ENCODE peak calls at places on chromosome X, in seven cellular contexts. One of them, this sample, is unnamed.
A peak's percentile ranks its signal among the peaks of the same experiment; 100 is the strongest.

GRCh38 chrX:49230500-49231232 is 2.5 kb downstream of the CACNA1F start:
- DNase-seq in OCI-LY7: no peak
- DNase-seq in GM23338: peak; percentile 84
- DNase-seq in HCT116: no peak
- DNase-seq in mammary epithelial cell: no peak
- DNase-seq in neural progenitor cell: peak; percentile 72
- DNase-seq in mesenchymal stem cell: no peak
- DNase-seq in this sample: no peak

GRCh38 chrX:49308604-49309269 is 5.3 kb downstream of the GAGE10 start:
- DNase-seq in OCI-LY7: no peak
- DNase-seq in GM23338: no peak
- DNase-seq in HCT116: no peak
- DNase-seq in mammary epithelial cell: peak; percentile 4
- DNase-seq in neural progenitor cell: no peak
- DNase-seq in mesenchymal stem cell: peak; percentile 14
- DNase-seq in this sample: no peak

GRCh38 chrX:23513121-23513520 is 154.2 kb upstream of the PRDX4 start:
- DNase-seq in OCI-LY7: no peak
- DNase-seq in GM23338: peak; percentile 70
- DNase-seq in HCT116: no peak
- DNase-seq in mammary epithelial cell: no peak
- DNase-seq in neural progenitor cell: peak; percentile 11
- DNase-seq in mesenchymal stem cell: no peak
- DNase-seq in this sample: no peak

GRCh38 chrX:136780241-136780640 is 491 bp downstream of the ARHGEF6 start:
- DNase-seq in OCI-LY7: no peak
- DNase-seq in GM23338: no peak
- DNase-seq in HCT116: no peak
- DNase-seq in mammary epithelial cell: no peak
- DNase-seq in neural progenitor cell: no peak
- DNase-seq in mesenchymal stem cell: no peak
- DNase-seq in this sample: no peak

GRCh38 chrX:149002320-149002719 is 501.9 kb downstream of the AFF2 start:
- DNase-seq in OCI-LY7: no peak
- DNase-seq in GM23338: no peak
- DNase-seq in HCT116: no peak
- DNase-seq in mammary epithelial cell: no peak
- DNase-seq in neural progenitor cell: no peak
- DNase-seq in mesenchymal stem cell: no peak
- DNase-seq in this sample: no peak

GRCh38 chrX:151736685-151737084 is 2.1 kb downstream of the CNGA2 start:
- DNase-seq in OCI-LY7: no peak
- DNase-seq in GM23338: no peak
- DNase-seq in HCT116: no peak
- DNase-seq in mammary epithelial cell: no peak
- DNase-seq in neural progenitor cell: no peak
- DNase-seq in mesenchymal stem cell: no peak
- DNase-seq in this sample: no peak

GRCh38 chrX:49915352-49916222 is 6.8 kb upstream of the CLCN5 start:
- DNase-seq in OCI-LY7: peak; percentile 57
- DNase-seq in GM23338: peak; percentile 59
- DNase-seq in HCT116: peak; percentile 40
- DNase-seq in mammary epithelial cell: peak; percentile 43
- DNase-seq in neural progenitor cell: peak; percentile 61
- DNase-seq in mesenchymal stem cell: peak; percentile 48
- DNase-seq in this sample: peak; percentile 21

GRCh38 chrX:49155900-49156837 is 6.4 kb upstream of the MAGIX start:
- DNase-seq in OCI-LY7: peak; percentile 86
- DNase-seq in GM23338: peak; percentile 91
- DNase-seq in HCT116: peak; percentile 51
- DNase-seq in mammary epithelial cell: peak; percentile 78
- DNase-seq in neural progenitor cell: peak; percentile 88
- DNase-seq in mesenchymal stem cell: peak; percentile 91
- DNase-seq in this sample: peak; percentile 79

GRCh38 chrX:131724292-131724691 is 180.4 kb downstream of the OR13H1 start:
- DNase-seq in OCI-LY7: no peak
- DNase-seq in GM23338: no peak
- DNase-seq in HCT116: no peak
- DNase-seq in mammary epithelial cell: no peak
- DNase-seq in neural progenitor cell: no peak
- DNase-seq in mesenchymal stem cell: no peak
- DNase-seq in this sample: no peak
- H2AFZ ChIP-seq in OCI-LY7: no peak overlapping the region
- H2AFZ ChIP-seq in GM23338: no peak overlapping the region
- H2AFZ ChIP-seq in HCT116: no peak overlapping the region
- H2AFZ ChIP-seq in mammary epithelial cell: no peak overlapping the region
- H2AFZ ChIP-seq in neural progenitor cell: no peak overlapping the region
- H2AFZ ChIP-seq in mesenchymal stem cell: no peak overlapping the region
- H2AFZ ChIP-seq in this sample: no peak overlapping the region

DNA sequence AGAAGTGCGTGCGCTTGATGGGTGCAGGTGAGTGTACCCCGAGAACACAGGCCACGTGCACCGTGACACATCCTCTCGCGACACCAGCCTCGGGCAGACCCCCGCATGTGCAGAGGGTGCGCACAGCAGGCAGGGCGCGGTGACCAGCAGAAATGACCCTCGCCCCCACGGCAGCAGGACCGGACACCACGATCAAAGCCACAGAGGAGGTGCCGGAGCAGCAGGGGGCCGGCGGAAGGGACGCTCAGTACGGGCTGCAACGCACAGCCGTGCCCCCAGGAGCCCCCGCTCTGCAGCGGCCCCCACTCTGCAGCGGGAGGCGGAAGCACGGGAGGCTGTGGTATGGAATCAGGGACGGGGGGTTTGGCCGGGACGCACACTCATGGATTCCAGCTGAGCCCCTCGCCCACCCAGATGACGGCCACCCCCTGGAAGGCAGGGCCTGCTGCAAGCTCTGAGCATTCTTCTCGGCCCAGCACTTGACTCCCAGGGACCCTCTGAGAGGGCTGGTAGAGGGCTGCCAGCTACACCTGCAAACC is 17.1 kb downstream of the PPP2R3B start:
- DNase-seq in OCI-LY7: no peak
- DNase-seq in GM23338: no peak
- DNase-seq in HCT116: no peak
- DNase-seq in mammary epithelial cell: no peak
- DNase-seq in neural progenitor cell: no peak
- DNase-seq in mesenchymal stem cell: no peak
- DNase-seq in this sample: no peak
- H3K27ac ChIP-seq in OCI-LY7: peak overlapping the region; percentile 89
- H3K27ac ChIP-seq in GM23338: peak overlapping the region; percentile 89
- H3K27ac ChIP-seq in HCT116: no peak overlapping the region
- H3K27ac ChIP-seq in mammary epithelial cell: no peak overlapping the region
- H3K27ac ChIP-seq in neural progenitor cell: no peak overlapping the region
- H3K27ac ChIP-seq in mesenchymal stem cell: no peak overlapping the region
- H3K27ac ChIP-seq in this sample: no peak overlapping the region

GRCh38 chrX:125497667-125498066 is 178.0 kb downstream of the TEX13C start:
- DNase-seq in OCI-LY7: no peak
- DNase-seq in GM23338: no peak
- DNase-seq in HCT116: no peak
- DNase-seq in mammary epithelial cell: no peak
- DNase-seq in neural progenitor cell: no peak
- DNase-seq in mesenchymal stem cell: no peak
- DNase-seq in this sample: no peak
- H2AFZ ChIP-seq in OCI-LY7: no peak overlapping the region
- H2AFZ ChIP-seq in GM23338: no peak overlapping the region
- H2AFZ ChIP-seq in HCT116: no peak overlapping the region
- H2AFZ ChIP-seq in mammary epithelial cell: no peak overlapping the region
- H2AFZ ChIP-seq in neural progenitor cell: no peak overlapping the region
- H2AFZ ChIP-seq in mesenchymal stem cell: no peak overlapping the region
- H2AFZ ChIP-seq in this sample: no peak overlapping the region

GRCh38 chrX:133081990-133082389 is 14.9 kb downstream of the USP26 start:
- DNase-seq in OCI-LY7: no peak
- DNase-seq in GM23338: no peak
- DNase-seq in HCT116: no peak
- DNase-seq in mammary epithelial cell: no peak
- DNase-seq in neural progenitor cell: no peak
- DNase-seq in mesenchymal stem cell: no peak
- DNase-seq in this sample: no peak

GRCh38 chrX:133083899-133084298 is 13.0 kb downstream of the USP26 start:
- DNase-seq in OCI-LY7: no peak
- DNase-seq in GM23338: no peak
- DNase-seq in HCT116: no peak
- DNase-seq in mammary epithelial cell: no peak
- DNase-seq in neural progenitor cell: no peak
- DNase-seq in mesenchymal stem cell: no peak
- DNase-seq in this sample: no peak

GRCh38 chrX:133089411-133089810 is 7.5 kb downstream of the USP26 start:
- DNase-seq in OCI-LY7: no peak
- DNase-seq in GM23338: no peak
- DNase-seq in HCT116: no peak
- DNase-seq in mammary epithelial cell: peak; percentile 44
- DNase-seq in neural progenitor cell: no peak
- DNase-seq in mesenchymal stem cell: no peak
- DNase-seq in this sample: no peak

GRCh38 chrX:133090410-133090809 is 6.5 kb downstream of the USP26 start:
- DNase-seq in OCI-LY7: no peak
- DNase-seq in GM23338: no peak
- DNase-seq in HCT116: no peak
- DNase-seq in mammary epithelial cell: peak; percentile 32
- DNase-seq in neural progenitor cell: no peak
- DNase-seq in mesenchymal stem cell: no peak
- DNase-seq in this sample: no peak

DNA sequence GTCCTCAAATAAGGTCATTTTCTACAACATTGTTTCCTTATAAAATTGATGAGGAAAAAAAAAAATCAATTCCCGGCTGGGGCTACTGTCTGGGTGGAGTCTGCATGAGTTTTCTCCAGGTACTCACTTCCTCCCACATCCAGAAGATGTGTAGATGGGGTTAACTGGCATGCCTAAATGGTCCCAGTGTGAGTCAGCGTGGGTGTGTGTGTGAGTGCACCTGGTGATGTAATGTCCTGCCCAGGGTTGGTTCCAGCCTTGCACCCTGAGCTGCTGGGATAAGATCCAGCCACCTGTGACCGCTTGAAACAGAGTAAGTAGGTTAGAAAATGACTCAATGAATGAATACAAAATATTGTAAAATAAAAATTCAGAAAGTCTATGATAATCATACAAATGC is 11.1 kb downstream of the USP26 start:
- DNase-seq in OCI-LY7: no peak
- DNase-seq in GM23338: no peak
- DNase-seq in HCT116: no peak
- DNase-seq in mammary epithelial cell: peak; percentile 83
- DNase-seq in neural progenitor cell: no peak
- DNase-seq in mesenchymal stem cell: no peak
- DNase-seq in this sample: no peak
- H3K27ac ChIP-seq in OCI-LY7: no peak overlapping the region
- H3K27ac ChIP-seq in GM23338: no peak overlapping the region
- H3K27ac ChIP-seq in HCT116: no peak overlapping the region
- H3K27ac ChIP-seq in mammary epithelial cell: no peak overlapping the region
- H3K27ac ChIP-seq in neural progenitor cell: no peak overlapping the region
- H3K27ac ChIP-seq in mesenchymal stem cell: no peak overlapping the region
- H3K27ac ChIP-seq in this sample: no peak overlapping the region

GRCh38 chrX:31266172-31267076 is 194.6 kb upstream of the FTHL17 start:
- DNase-seq in OCI-LY7: peak; percentile 68
- DNase-seq in GM23338: peak; percentile 60
- DNase-seq in HCT116: no peak
- DNase-seq in mammary epithelial cell: peak; percentile 43
- DNase-seq in neural progenitor cell: peak; percentile 75
- DNase-seq in mesenchymal stem cell: peak; percentile 50
- DNase-seq in this sample: no peak
- H2AFZ ChIP-seq in OCI-LY7: peak overlapping the region; percentile 74
- H2AFZ ChIP-seq in GM23338: no peak overlapping the region
- H2AFZ ChIP-seq in HCT116: no peak overlapping the region
- H2AFZ ChIP-seq in mammary epithelial cell: peak overlapping the region; percentile 76
- H2AFZ ChIP-seq in neural progenitor cell: peak overlapping the region; percentile 63
- H2AFZ ChIP-seq in mesenchymal stem cell: no peak overlapping the region
- H2AFZ ChIP-seq in this sample: peak overlapping the region; percentile 75

GRCh38 chrX:44972132-44972531 is 99.1 kb downstream of the KDM6A start:
- DNase-seq in OCI-LY7: no peak
- DNase-seq in GM23338: no peak
- DNase-seq in HCT116: no peak
- DNase-seq in mammary epithelial cell: no peak
- DNase-seq in neural progenitor cell: no peak
- DNase-seq in mesenchymal stem cell: no peak
- DNase-seq in this sample: no peak
- H3K27ac ChIP-seq in OCI-LY7: no peak overlapping the region
- H3K27ac ChIP-seq in GM23338: no peak overlapping the region
- H3K27ac ChIP-seq in HCT116: no peak overlapping the region
- H3K27ac ChIP-seq in mammary epithelial cell: no peak overlapping the region
- H3K27ac ChIP-seq in neural progenitor cell: no peak overlapping the region
- H3K27ac ChIP-seq in mesenchymal stem cell: no peak overlapping the region
- H3K27ac ChIP-seq in this sample: no peak overlapping the region

DNA sequence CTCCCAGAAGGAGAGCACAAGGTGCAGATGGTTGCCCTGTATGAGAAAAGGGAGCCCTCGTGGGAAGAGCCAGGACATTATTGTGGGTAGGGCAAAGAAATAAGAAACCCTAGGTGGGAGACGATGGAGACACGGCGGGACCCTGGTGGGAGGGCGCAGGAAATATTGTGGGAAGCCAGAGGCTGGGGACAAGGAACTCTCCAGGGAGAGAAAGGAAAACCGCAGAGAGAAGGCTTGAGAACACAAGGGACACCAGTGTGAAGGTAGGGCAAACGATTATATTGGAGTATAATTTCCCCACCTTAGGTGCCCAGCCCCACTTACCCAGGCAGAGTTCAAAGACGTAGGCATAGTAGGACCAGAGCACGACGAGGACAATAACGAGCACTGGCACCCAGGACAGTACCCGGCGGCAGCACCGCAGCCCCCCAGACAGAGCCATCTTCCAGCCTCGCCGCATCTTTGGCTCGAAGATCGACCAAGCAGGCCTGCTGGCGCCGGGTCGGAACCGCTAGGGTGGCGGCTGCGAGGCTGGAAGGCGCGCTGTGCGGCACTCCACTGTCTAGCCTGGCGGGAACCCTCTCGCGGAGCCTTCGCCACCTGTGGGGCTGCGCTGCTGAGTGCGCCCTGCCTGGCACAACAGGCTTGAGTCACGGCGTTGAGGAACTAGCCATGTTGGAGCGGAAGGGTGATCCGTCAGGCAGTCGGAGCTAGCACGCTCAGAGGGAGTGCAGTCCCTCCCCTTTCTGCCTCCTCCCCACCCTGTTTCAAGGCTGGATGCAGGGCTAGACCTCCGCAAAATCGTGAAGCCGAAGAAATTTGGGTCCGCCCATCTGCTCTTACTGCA is at the start of gene ZDHHC15:
- DNase-seq in OCI-LY7: no peak
- DNase-seq in GM23338: peak; percentile 73
- DNase-seq in HCT116: no peak
- DNase-seq in mammary epithelial cell: no peak
- DNase-seq in neural progenitor cell: peak; percentile 65
- DNase-seq in mesenchymal stem cell: no peak
- DNase-seq in this sample: peak; percentile 45
- H2AFZ ChIP-seq in OCI-LY7: no peak within 1 kb of the TSS
- H2AFZ ChIP-seq in GM23338: peak within 1 kb of the TSS; percentile 90
- H2AFZ ChIP-seq in HCT116: no peak within 1 kb of the TSS
- H2AFZ ChIP-seq in mammary epithelial cell: peak within 1 kb of the TSS; percentile 85
- H2AFZ ChIP-seq in neural progenitor cell: peak within 1 kb of the TSS; percentile 85
- H2AFZ ChIP-seq in mesenchymal stem cell: no peak within 1 kb of the TSS
- H2AFZ ChIP-seq in this sample: peak within 1 kb of the TSS; percentile 80

DNA sequence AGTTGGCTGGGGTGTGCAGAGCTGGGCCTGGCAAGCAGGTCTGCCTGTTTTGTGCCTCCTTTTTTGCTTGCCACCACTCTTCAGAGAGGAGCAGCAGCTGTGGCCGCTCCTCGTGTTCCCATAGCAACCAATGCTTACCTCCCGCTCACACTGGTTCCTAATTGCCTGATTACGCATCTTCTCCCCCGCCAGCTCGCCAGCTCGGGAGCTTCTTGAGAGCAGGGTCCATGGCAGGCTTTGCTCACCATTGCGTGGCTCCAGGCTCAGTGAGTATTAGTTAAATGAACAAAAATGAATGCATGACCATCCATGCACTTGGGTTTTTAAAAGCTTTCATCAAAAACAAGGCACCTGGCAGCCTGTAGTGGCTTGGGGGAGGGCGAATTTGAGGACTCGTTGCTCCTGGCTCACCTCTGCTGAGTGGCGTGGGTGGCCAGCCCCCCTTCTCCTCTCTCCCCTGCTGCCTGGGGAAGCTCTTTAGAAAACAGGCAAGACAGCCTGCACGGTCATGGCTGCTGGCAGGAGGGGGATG is 14.2 kb upstream of the PJA1 start:
- DNase-seq in OCI-LY7: no peak
- DNase-seq in GM23338: peak; percentile 64
- DNase-seq in HCT116: no peak
- DNase-seq in mammary epithelial cell: no peak
- DNase-seq in neural progenitor cell: peak; percentile 84
- DNase-seq in mesenchymal stem cell: peak; percentile 48
- DNase-seq in this sample: peak; percentile 27
- H3K27ac ChIP-seq in OCI-LY7: no peak overlapping the region
- H3K27ac ChIP-seq in GM23338: no peak overlapping the region
- H3K27ac ChIP-seq in HCT116: no peak overlapping the region
- H3K27ac ChIP-seq in mammary epithelial cell: no peak overlapping the region
- H3K27ac ChIP-seq in neural progenitor cell: no peak overlapping the region
- H3K27ac ChIP-seq in mesenchymal stem cell: no peak overlapping the region
- H3K27ac ChIP-seq in this sample: no peak overlapping the region

This sample was measured in astrocyte.